ENCODE peak calls at places on chromosomes 13 and 19, in nine cellular contexts. One of them, this sample, is unnamed.

GRCh38 chr19:3983936-3984583 is 1.2 kb downstream of the EEF2 start:
- DNase-seq in small intestine: peak
- DNase-seq in SHP77: no peak
- DNase-seq in cerebellar cortex: no peak
- DNase-seq in stimulated activated CD8-positive, alpha-beta memory T cell treated with anti-CD3 and anti-CD28 coated beads, Interleukin-15, amount 100 ng/mL, for 4 hours: no peak
- DNase-seq in activated naive CD8-positive, alpha-beta T cell treated with anti-CD3 and anti-CD28 coated beads, Interleukin-2, amount 50 U/mL, for 24 hours: no peak
- DNase-seq in NCI-H510A treated with DMSO at 0.1 percent for 48 hours: peak
- DNase-seq in kidney epithelial cell: no peak
- DNase-seq in stimulated activated CD4-positive, alpha-beta T cell treated with anti-CD3 and anti-CD28 coated beads, Interleukin-4, amount 100 ng/mL, for 24 hours: peak
- DNase-seq in this sample: no peak

GRCh38 chr13:19601749-19602725 is 31.4 kb upstream of the MPHOSPH8 start:
- DNase-seq in SHP77: peak
- DNase-seq in kidney epithelial cell: no peak
- DNase-seq in activated naive CD8-positive, alpha-beta T cell treated with anti-CD3 and anti-CD28 coated beads, Interleukin-2, amount 50 U/mL, for 24 hours: peak
- DNase-seq in small intestine: peak
- DNase-seq in cerebellar cortex: peak
- DNase-seq in stimulated activated CD8-positive, alpha-beta memory T cell treated with anti-CD3 and anti-CD28 coated beads, Interleukin-15, amount 100 ng/mL, for 4 hours: no peak
- DNase-seq in stimulated activated CD4-positive, alpha-beta T cell treated with anti-CD3 and anti-CD28 coated beads, Interleukin-4, amount 100 ng/mL, for 24 hours: peak
- DNase-seq in NCI-H510A treated with DMSO at 0.1 percent for 48 hours: peak
- DNase-seq in this sample: no peak

GRCh38 chr19:5141926-5142724 is 173.2 kb downstream of the KDM4B start:
- DNase-seq in stimulated activated CD4-positive, alpha-beta T cell treated with anti-CD3 and anti-CD28 coated beads, Interleukin-4, amount 100 ng/mL, for 24 hours: no peak
- DNase-seq in SHP77: no peak
- DNase-seq in kidney epithelial cell: no peak
- DNase-seq in cerebellar cortex: no peak
- DNase-seq in small intestine: no peak
- DNase-seq in NCI-H510A treated with DMSO at 0.1 percent for 48 hours: no peak
- DNase-seq in stimulated activated CD8-positive, alpha-beta memory T cell treated with anti-CD3 and anti-CD28 coated beads, Interleukin-15, amount 100 ng/mL, for 4 hours: no peak
- DNase-seq in activated naive CD8-positive, alpha-beta T cell treated with anti-CD3 and anti-CD28 coated beads, Interleukin-2, amount 50 U/mL, for 24 hours: no peak
- DNase-seq in this sample: no peak

GRCh38 chr13:111423168-111423785 is 102.8 kb downstream of the TEX29 start:
- DNase-seq in cerebellar cortex: no peak
- DNase-seq in stimulated activated CD8-positive, alpha-beta memory T cell treated with anti-CD3 and anti-CD28 coated beads, Interleukin-15, amount 100 ng/mL, for 4 hours: no peak
- DNase-seq in SHP77: no peak
- DNase-seq in NCI-H510A treated with DMSO at 0.1 percent for 48 hours: no peak
- DNase-seq in stimulated activated CD4-positive, alpha-beta T cell treated with anti-CD3 and anti-CD28 coated beads, Interleukin-4, amount 100 ng/mL, for 24 hours: no peak
- DNase-seq in activated naive CD8-positive, alpha-beta T cell treated with anti-CD3 and anti-CD28 coated beads, Interleukin-2, amount 50 U/mL, for 24 hours: no peak
- DNase-seq in small intestine: no peak
- DNase-seq in kidney epithelial cell: peak
- DNase-seq in this sample: no peak

GRCh38 chr13:40398060-40398459 is 268.4 kb downstream of the FOXO1 start:
- DNase-seq in kidney epithelial cell: no peak
- DNase-seq in stimulated activated CD8-positive, alpha-beta memory T cell treated with anti-CD3 and anti-CD28 coated beads, Interleukin-15, amount 100 ng/mL, for 4 hours: no peak
- DNase-seq in activated naive CD8-positive, alpha-beta T cell treated with anti-CD3 and anti-CD28 coated beads, Interleukin-2, amount 50 U/mL, for 24 hours: no peak
- DNase-seq in small intestine: no peak
- DNase-seq in stimulated activated CD4-positive, alpha-beta T cell treated with anti-CD3 and anti-CD28 coated beads, Interleukin-4, amount 100 ng/mL, for 24 hours: no peak
- DNase-seq in NCI-H510A treated with DMSO at 0.1 percent for 48 hours: no peak
- DNase-seq in cerebellar cortex: no peak
- DNase-seq in SHP77: no peak
- DNase-seq in this sample: no peak

GRCh38 chr19:6674868-6675305 is 4.9 kb upstream of the TNFSF14 start:
- DNase-seq in stimulated activated CD8-positive, alpha-beta memory T cell treated with anti-CD3 and anti-CD28 coated beads, Interleukin-15, amount 100 ng/mL, for 4 hours: peak
- DNase-seq in stimulated activated CD4-positive, alpha-beta T cell treated with anti-CD3 and anti-CD28 coated beads, Interleukin-4, amount 100 ng/mL, for 24 hours: peak
- DNase-seq in activated naive CD8-positive, alpha-beta T cell treated with anti-CD3 and anti-CD28 coated beads, Interleukin-2, amount 50 U/mL, for 24 hours: peak
- DNase-seq in NCI-H510A treated with DMSO at 0.1 percent for 48 hours: no peak
- DNase-seq in small intestine: peak
- DNase-seq in cerebellar cortex: no peak
- DNase-seq in kidney epithelial cell: peak
- DNase-seq in SHP77: peak
- DNase-seq in this sample: no peak

GRCh38 chr19:29532097-29532496 is 6.3 kb downstream of the VSTM2B start:
- DNase-seq in kidney epithelial cell: no peak
- DNase-seq in NCI-H510A treated with DMSO at 0.1 percent for 48 hours: no peak
- DNase-seq in stimulated activated CD8-positive, alpha-beta memory T cell treated with anti-CD3 and anti-CD28 coated beads, Interleukin-15, amount 100 ng/mL, for 4 hours: no peak
- DNase-seq in small intestine: no peak
- DNase-seq in activated naive CD8-positive, alpha-beta T cell treated with anti-CD3 and anti-CD28 coated beads, Interleukin-2, amount 50 U/mL, for 24 hours: no peak
- DNase-seq in SHP77: no peak
- DNase-seq in cerebellar cortex: peak
- DNase-seq in stimulated activated CD4-positive, alpha-beta T cell treated with anti-CD3 and anti-CD28 coated beads, Interleukin-4, amount 100 ng/mL, for 24 hours: no peak
- DNase-seq in this sample: no peak

GRCh38 chr19:21147540-21147939 is 5.7 kb downstream of the ZNF431 start:
- DNase-seq in SHP77: no peak
- DNase-seq in stimulated activated CD8-positive, alpha-beta memory T cell treated with anti-CD3 and anti-CD28 coated beads, Interleukin-15, amount 100 ng/mL, for 4 hours: no peak
- DNase-seq in cerebellar cortex: no peak
- DNase-seq in kidney epithelial cell: no peak
- DNase-seq in stimulated activated CD4-positive, alpha-beta T cell treated with anti-CD3 and anti-CD28 coated beads, Interleukin-4, amount 100 ng/mL, for 24 hours: no peak
- DNase-seq in NCI-H510A treated with DMSO at 0.1 percent for 48 hours: no peak
- DNase-seq in activated naive CD8-positive, alpha-beta T cell treated with anti-CD3 and anti-CD28 coated beads, Interleukin-2, amount 50 U/mL, for 24 hours: no peak
- DNase-seq in small intestine: no peak
- DNase-seq in this sample: no peak

GRCh38 chr13:30880151-30880551 is 25.9 kb upstream of the MEDAG start:
- DNase-seq in kidney epithelial cell: no peak
- DNase-seq in NCI-H510A treated with DMSO at 0.1 percent for 48 hours: no peak
- DNase-seq in activated naive CD8-positive, alpha-beta T cell treated with anti-CD3 and anti-CD28 coated beads, Interleukin-2, amount 50 U/mL, for 24 hours: no peak
- DNase-seq in SHP77: no peak
- DNase-seq in stimulated activated CD4-positive, alpha-beta T cell treated with anti-CD3 and anti-CD28 coated beads, Interleukin-4, amount 100 ng/mL, for 24 hours: no peak
- DNase-seq in small intestine: no peak
- DNase-seq in stimulated activated CD8-positive, alpha-beta memory T cell treated with anti-CD3 and anti-CD28 coated beads, Interleukin-15, amount 100 ng/mL, for 4 hours: no peak
- DNase-seq in cerebellar cortex: no peak
- DNase-seq in this sample: no peak

GRCh38 chr13:25489238-25489637 is 117.5 kb downstream of the ATP8A2 start:
- DNase-seq in SHP77: no peak
- DNase-seq in stimulated activated CD8-positive, alpha-beta memory T cell treated with anti-CD3 and anti-CD28 coated beads, Interleukin-15, amount 100 ng/mL, for 4 hours: no peak
- DNase-seq in small intestine: no peak
- DNase-seq in activated naive CD8-positive, alpha-beta T cell treated with anti-CD3 and anti-CD28 coated beads, Interleukin-2, amount 50 U/mL, for 24 hours: no peak
- DNase-seq in stimulated activated CD4-positive, alpha-beta T cell treated with anti-CD3 and anti-CD28 coated beads, Interleukin-4, amount 100 ng/mL, for 24 hours: no peak
- DNase-seq in NCI-H510A treated with DMSO at 0.1 percent for 48 hours: peak
- DNase-seq in kidney epithelial cell: no peak
- DNase-seq in cerebellar cortex: peak
- DNase-seq in this sample: no peak

GRCh38 chr19:51187395-51188226 is 37.3 kb upstream of the CD33 start:
- DNase-seq in SHP77: no peak
- DNase-seq in cerebellar cortex: no peak
- DNase-seq in kidney epithelial cell: no peak
- DNase-seq in small intestine: no peak
- DNase-seq in NCI-H510A treated with DMSO at 0.1 percent for 48 hours: no peak
- DNase-seq in activated naive CD8-positive, alpha-beta T cell treated with anti-CD3 and anti-CD28 coated beads, Interleukin-2, amount 50 U/mL, for 24 hours: no peak
- DNase-seq in stimulated activated CD4-positive, alpha-beta T cell treated with anti-CD3 and anti-CD28 coated beads, Interleukin-4, amount 100 ng/mL, for 24 hours: no peak
- DNase-seq in stimulated activated CD8-positive, alpha-beta memory T cell treated with anti-CD3 and anti-CD28 coated beads, Interleukin-15, amount 100 ng/mL, for 4 hours: no peak
- DNase-seq in this sample: no peak

GRCh38 chr13:34793301-34793700 is 148.8 kb upstream of the NBEA start:
- DNase-seq in small intestine: no peak
- DNase-seq in kidney epithelial cell: no peak
- DNase-seq in NCI-H510A treated with DMSO at 0.1 percent for 48 hours: no peak
- DNase-seq in cerebellar cortex: no peak
- DNase-seq in SHP77: no peak
- DNase-seq in activated naive CD8-positive, alpha-beta T cell treated with anti-CD3 and anti-CD28 coated beads, Interleukin-2, amount 50 U/mL, for 24 hours: no peak
- DNase-seq in stimulated activated CD8-positive, alpha-beta memory T cell treated with anti-CD3 and anti-CD28 coated beads, Interleukin-15, amount 100 ng/mL, for 4 hours: no peak
- DNase-seq in stimulated activated CD4-positive, alpha-beta T cell treated with anti-CD3 and anti-CD28 coated beads, Interleukin-4, amount 100 ng/mL, for 24 hours: no peak
- DNase-seq in this sample: no peak

GRCh38 chr13:104376588-104376987 is 1310.4 kb upstream of the SLC10A2 start:
- DNase-seq in NCI-H510A treated with DMSO at 0.1 percent for 48 hours: no peak
- DNase-seq in kidney epithelial cell: no peak
- DNase-seq in stimulated activated CD8-positive, alpha-beta memory T cell treated with anti-CD3 and anti-CD28 coated beads, Interleukin-15, amount 100 ng/mL, for 4 hours: no peak
- DNase-seq in activated naive CD8-positive, alpha-beta T cell treated with anti-CD3 and anti-CD28 coated beads, Interleukin-2, amount 50 U/mL, for 24 hours: no peak
- DNase-seq in small intestine: no peak
- DNase-seq in cerebellar cortex: no peak
- DNase-seq in stimulated activated CD4-positive, alpha-beta T cell treated with anti-CD3 and anti-CD28 coated beads, Interleukin-4, amount 100 ng/mL, for 24 hours: no peak
- DNase-seq in SHP77: no peak
- DNase-seq in this sample: no peak

GRCh38 chr19:18939922-18940775 is 868 bp downstream of the HOMER3 start:
- DNase-seq in NCI-H510A treated with DMSO at 0.1 percent for 48 hours: no peak
- DNase-seq in stimulated activated CD4-positive, alpha-beta T cell treated with anti-CD3 and anti-CD28 coated beads, Interleukin-4, amount 100 ng/mL, for 24 hours: no peak
- DNase-seq in small intestine: no peak
- DNase-seq in SHP77: no peak
- DNase-seq in stimulated activated CD8-positive, alpha-beta memory T cell treated with anti-CD3 and anti-CD28 coated beads, Interleukin-15, amount 100 ng/mL, for 4 hours: no peak
- DNase-seq in kidney epithelial cell: peak
- DNase-seq in cerebellar cortex: no peak
- DNase-seq in activated naive CD8-positive, alpha-beta T cell treated with anti-CD3 and anti-CD28 coated beads, Interleukin-2, amount 50 U/mL, for 24 hours: peak
- DNase-seq in this sample: no peak

GRCh38 chr13:30441304-30441703 is 19.0 kb downstream of the UBE2L5 start:
- DNase-seq in NCI-H510A treated with DMSO at 0.1 percent for 48 hours: no peak
- DNase-seq in SHP77: no peak
- DNase-seq in kidney epithelial cell: no peak
- DNase-seq in stimulated activated CD4-positive, alpha-beta T cell treated with anti-CD3 and anti-CD28 coated beads, Interleukin-4, amount 100 ng/mL, for 24 hours: no peak
- DNase-seq in small intestine: no peak
- DNase-seq in stimulated activated CD8-positive, alpha-beta memory T cell treated with anti-CD3 and anti-CD28 coated beads, Interleukin-15, amount 100 ng/mL, for 4 hours: no peak
- DNase-seq in cerebellar cortex: no peak
- DNase-seq in activated naive CD8-positive, alpha-beta T cell treated with anti-CD3 and anti-CD28 coated beads, Interleukin-2, amount 50 U/mL, for 24 hours: no peak
- DNase-seq in this sample: peak

GRCh38 chr19:18520848-18521691 is 800 bp downstream of the ELL start:
- DNase-seq in SHP77: no peak
- DNase-seq in stimulated activated CD4-positive, alpha-beta T cell treated with anti-CD3 and anti-CD28 coated beads, Interleukin-4, amount 100 ng/mL, for 24 hours: peak
- DNase-seq in stimulated activated CD8-positive, alpha-beta memory T cell treated with anti-CD3 and anti-CD28 coated beads, Interleukin-15, amount 100 ng/mL, for 4 hours: no peak
- DNase-seq in cerebellar cortex: no peak
- DNase-seq in activated naive CD8-positive, alpha-beta T cell treated with anti-CD3 and anti-CD28 coated beads, Interleukin-2, amount 50 U/mL, for 24 hours: peak
- DNase-seq in kidney epithelial cell: no peak
- DNase-seq in small intestine: peak
- DNase-seq in NCI-H510A treated with DMSO at 0.1 percent for 48 hours: no peak
- DNase-seq in this sample: no peak

GRCh38 chr13:32200741-32201140 is 114.4 kb downstream of the ZAR1L start:
- DNase-seq in stimulated activated CD4-positive, alpha-beta T cell treated with anti-CD3 and anti-CD28 coated beads, Interleukin-4, amount 100 ng/mL, for 24 hours: no peak
- DNase-seq in NCI-H510A treated with DMSO at 0.1 percent for 48 hours: no peak
- DNase-seq in cerebellar cortex: no peak
- DNase-seq in activated naive CD8-positive, alpha-beta T cell treated with anti-CD3 and anti-CD28 coated beads, Interleukin-2, amount 50 U/mL, for 24 hours: no peak
- DNase-seq in kidney epithelial cell: no peak
- DNase-seq in small intestine: no peak
- DNase-seq in SHP77: no peak
- DNase-seq in stimulated activated CD8-positive, alpha-beta memory T cell treated with anti-CD3 and anti-CD28 coated beads, Interleukin-15, amount 100 ng/mL, for 4 hours: no peak
- DNase-seq in this sample: no peak

GRCh38 chr19:6030214-6030507 is 52.2 kb upstream of the RANBP3 start:
- DNase-seq in activated naive CD8-positive, alpha-beta T cell treated with anti-CD3 and anti-CD28 coated beads, Interleukin-2, amount 50 U/mL, for 24 hours: no peak
- DNase-seq in stimulated activated CD4-positive, alpha-beta T cell treated with anti-CD3 and anti-CD28 coated beads, Interleukin-4, amount 100 ng/mL, for 24 hours: no peak
- DNase-seq in kidney epithelial cell: no peak
- DNase-seq in small intestine: no peak
- DNase-seq in SHP77: no peak
- DNase-seq in cerebellar cortex: no peak
- DNase-seq in NCI-H510A treated with DMSO at 0.1 percent for 48 hours: no peak
- DNase-seq in stimulated activated CD8-positive, alpha-beta memory T cell treated with anti-CD3 and anti-CD28 coated beads, Interleukin-15, amount 100 ng/mL, for 4 hours: no peak
- DNase-seq in this sample: no peak

GRCh38 chr13:89737051-89737450 is 1610.4 kb upstream of the MIR17HG start:
- DNase-seq in stimulated activated CD4-positive, alpha-beta T cell treated with anti-CD3 and anti-CD28 coated beads, Interleukin-4, amount 100 ng/mL, for 24 hours: no peak
- DNase-seq in kidney epithelial cell: no peak
- DNase-seq in cerebellar cortex: no peak
- DNase-seq in activated naive CD8-positive, alpha-beta T cell treated with anti-CD3 and anti-CD28 coated beads, Interleukin-2, amount 50 U/mL, for 24 hours: no peak
- DNase-seq in NCI-H510A treated with DMSO at 0.1 percent for 48 hours: no peak
- DNase-seq in SHP77: no peak
- DNase-seq in stimulated activated CD8-positive, alpha-beta memory T cell treated with anti-CD3 and anti-CD28 coated beads, Interleukin-15, amount 100 ng/mL, for 4 hours: no peak
- DNase-seq in small intestine: no peak
- DNase-seq in this sample: no peak

GRCh38 chr13:44470623-44471562 is 97.3 kb downstream of the SERP2 start:
- DNase-seq in stimulated activated CD8-positive, alpha-beta memory T cell treated with anti-CD3 and anti-CD28 coated beads, Interleukin-15, amount 100 ng/mL, for 4 hours: no peak
- DNase-seq in SHP77: no peak
- DNase-seq in stimulated activated CD4-positive, alpha-beta T cell treated with anti-CD3 and anti-CD28 coated beads, Interleukin-4, amount 100 ng/mL, for 24 hours: no peak
- DNase-seq in kidney epithelial cell: peak
- DNase-seq in cerebellar cortex: peak
- DNase-seq in activated naive CD8-positive, alpha-beta T cell treated with anti-CD3 and anti-CD28 coated beads, Interleukin-2, amount 50 U/mL, for 24 hours: no peak
- DNase-seq in NCI-H510A treated with DMSO at 0.1 percent for 48 hours: no peak
- DNase-seq in small intestine: peak
- DNase-seq in this sample: peak

GRCh38 chr19:31144471-31144870 is 204.8 kb downstream of the TSHZ3 start:
- DNase-seq in NCI-H510A treated with DMSO at 0.1 percent for 48 hours: no peak
- DNase-seq in SHP77: no peak
- DNase-seq in activated naive CD8-positive, alpha-beta T cell treated with anti-CD3 and anti-CD28 coated beads, Interleukin-2, amount 50 U/mL, for 24 hours: no peak
- DNase-seq in cerebellar cortex: no peak
- DNase-seq in stimulated activated CD4-positive, alpha-beta T cell treated with anti-CD3 and anti-CD28 coated beads, Interleukin-4, amount 100 ng/mL, for 24 hours: no peak
- DNase-seq in small intestine: no peak
- DNase-seq in stimulated activated CD8-positive, alpha-beta memory T cell treated with anti-CD3 and anti-CD28 coated beads, Interleukin-15, amount 100 ng/mL, for 4 hours: no peak
- DNase-seq in kidney epithelial cell: no peak
- DNase-seq in this sample: no peak

GRCh38 chr13:102928971-102929370 is 83.1 kb downstream of the ERCC5 start:
- DNase-seq in NCI-H510A treated with DMSO at 0.1 percent for 48 hours: no peak
- DNase-seq in kidney epithelial cell: no peak
- DNase-seq in small intestine: no peak
- DNase-seq in SHP77: no peak
- DNase-seq in cerebellar cortex: no peak
- DNase-seq in activated naive CD8-positive, alpha-beta T cell treated with anti-CD3 and anti-CD28 coated beads, Interleukin-2, amount 50 U/mL, for 24 hours: no peak
- DNase-seq in stimulated activated CD8-positive, alpha-beta memory T cell treated with anti-CD3 and anti-CD28 coated beads, Interleukin-15, amount 100 ng/mL, for 4 hours: no peak
- DNase-seq in stimulated activated CD4-positive, alpha-beta T cell treated with anti-CD3 and anti-CD28 coated beads, Interleukin-4, amount 100 ng/mL, for 24 hours: no peak
- DNase-seq in this sample: no peak

GRCh38 chr13:44230071-44230470 is 143.6 kb upstream of the SERP2 start:
- DNase-seq in stimulated activated CD8-positive, alpha-beta memory T cell treated with anti-CD3 and anti-CD28 coated beads, Interleukin-15, amount 100 ng/mL, for 4 hours: no peak
- DNase-seq in stimulated activated CD4-positive, alpha-beta T cell treated with anti-CD3 and anti-CD28 coated beads, Interleukin-4, amount 100 ng/mL, for 24 hours: no peak
- DNase-seq in NCI-H510A treated with DMSO at 0.1 percent for 48 hours: no peak
- DNase-seq in small intestine: no peak
- DNase-seq in SHP77: no peak
- DNase-seq in activated naive CD8-positive, alpha-beta T cell treated with anti-CD3 and anti-CD28 coated beads, Interleukin-2, amount 50 U/mL, for 24 hours: no peak
- DNase-seq in kidney epithelial cell: no peak
- DNase-seq in cerebellar cortex: no peak
- DNase-seq in this sample: no peak

GRCh38 chr19:49565261-49565660 is 15.1 kb downstream of the NOSIP start:
- DNase-seq in NCI-H510A treated with DMSO at 0.1 percent for 48 hours: no peak
- DNase-seq in stimulated activated CD4-positive, alpha-beta T cell treated with anti-CD3 and anti-CD28 coated beads, Interleukin-4, amount 100 ng/mL, for 24 hours: no peak
- DNase-seq in SHP77: no peak
- DNase-seq in stimulated activated CD8-positive, alpha-beta memory T cell treated with anti-CD3 and anti-CD28 coated beads, Interleukin-15, amount 100 ng/mL, for 4 hours: no peak
- DNase-seq in cerebellar cortex: no peak
- DNase-seq in kidney epithelial cell: no peak
- DNase-seq in small intestine: peak
- DNase-seq in activated naive CD8-positive, alpha-beta T cell treated with anti-CD3 and anti-CD28 coated beads, Interleukin-2, amount 50 U/mL, for 24 hours: no peak
- DNase-seq in this sample: no peak

GRCh38 chr19:46288896-46289588 is 7.8 kb upstream of the HIF3A start:
- DNase-seq in stimulated activated CD8-positive, alpha-beta memory T cell treated with anti-CD3 and anti-CD28 coated beads, Interleukin-15, amount 100 ng/mL, for 4 hours: no peak
- DNase-seq in small intestine: peak
- DNase-seq in kidney epithelial cell: peak
- DNase-seq in NCI-H510A treated with DMSO at 0.1 percent for 48 hours: no peak
- DNase-seq in cerebellar cortex: no peak
- DNase-seq in activated naive CD8-positive, alpha-beta T cell treated with anti-CD3 and anti-CD28 coated beads, Interleukin-2, amount 50 U/mL, for 24 hours: no peak
- DNase-seq in SHP77: no peak
- DNase-seq in stimulated activated CD4-positive, alpha-beta T cell treated with anti-CD3 and anti-CD28 coated beads, Interleukin-4, amount 100 ng/mL, for 24 hours: no peak
- DNase-seq in this sample: no peak